ENCODE peak calls at places on chromosomes 11 and 22, in seven cellular contexts. R, H, K, Y, T, X and A are unnamed samples.

GRCh38 chr11:77081976-77082836 is 15.4 kb downstream of the CAPN5 start:
- DNase-seq in Y (no peak), R (no peak), H (peak; percentile 60), X (no peak), T (no peak), K (no peak), A (no peak)

GRCh38 chr11:91396243-91397133 is 828.1 kb upstream of the FAT3 start:
- DNase-seq in R (no peak), K (no peak), X (no peak), H (no peak), T (no peak), Y (no peak), A (no peak)

GRCh38 chr22:21962655-21962949 is 10.0 kb upstream of the PPM1F start:
- DNase-seq in X (no peak), K (no peak), T (no peak), Y (no peak), R (no peak), H (no peak), A (no peak)

GRCh38 chr11:117959438-117960149 is 26.6 kb upstream of the IL10RA start:
- DNase-seq in X (no peak), Y (peak; percentile 90), H (no peak), K (no peak), R (no peak), T (no peak), A (no peak)

GRCh38 chr11:62922653-62923371 is 1.6 kb upstream of the CHRM1 start:
- DNase-seq in R (peak; percentile 30), Y (no peak), T (no peak), H (peak; percentile 71), K (peak; percentile 19), X (no peak), A (no peak)

GRCh38 chr11:1863352-1864215 is 10.7 kb downstream of the LSP1 start:
- DNase-seq in T (peak; percentile 87), X (peak; percentile 97), H (no peak), K (peak; percentile 91), Y (peak; percentile 18), R (peak; percentile 87), A (peak; percentile 82)

GRCh38 chr22:31104869-31105268 is 2.5 kb downstream of the SELENOM start:
- DNase-seq in H (peak; percentile 68), Y (no peak), X (no peak), R (peak; percentile 28), T (peak; percentile 72), K (no peak), A (no peak)

GRCh38 chr22:44746836-44747519 is 5.4 kb upstream of the ARHGAP8 start:
- DNase-seq in T (no peak), K (no peak), X (no peak), R (no peak), H (no peak), Y (no peak), A (no peak)

GRCh38 chr11:71566081-71566620 is 788 bp downstream of the KRTAP5-10 start:
- DNase-seq in K (no peak), R (no peak), T (no peak), Y (no peak), X (no peak), H (no peak), A (no peak)

GRCh38 chr11:126079640-126080205 is 17.1 kb upstream of the CDON start:
- DNase-seq in H (no peak), R (no peak), T (no peak), Y (no peak), K (no peak), X (no peak), A (no peak)

GRCh38 chr11:63589000-63589399 is 25.2 kb downstream of the PLAAT3 start:
- DNase-seq in K (no peak), T (no peak), R (no peak), H (no peak), Y (no peak), X (no peak), A (no peak)

GRCh38 chr22:47192651-47193437 is 430.4 kb downstream of the TBC1D22A start:
- DNase-seq in R (no peak), K (no peak), X (no peak), T (no peak), Y (no peak), H (peak; percentile 62), A (no peak)

GRCh38 chr11:84130646-84131427 is 844.7 kb upstream of the CCDC90B start:
- DNase-seq in K (no peak), H (no peak), R (peak; percentile 3), X (no peak), Y (no peak), T (no peak), A (no peak)

GRCh38 chr11:34343153-34343552 is 14.7 kb downstream of the ABTB2 start:
- DNase-seq in Y (no peak), X (no peak), R (peak; percentile 72), T (no peak), K (peak; percentile 91), H (no peak), A (peak; percentile 75)

GRCh38 chr22:19291580-19292261 is at the start of gene CLTCL1:
- DNase-seq in K (peak; percentile 73), H (peak; percentile 90), T (peak; percentile 78), Y (peak; percentile 83), X (peak; percentile 100), R (peak; percentile 52), A (peak; percentile 67)

GRCh38 chr11:78202733-78203167 is 14.0 kb downstream of the USP35 start:
- DNase-seq in H (peak; percentile 77), K (no peak), T (no peak), X (no peak), Y (no peak), R (no peak), A (no peak)

GRCh38 chr11:288328-289144 is at the start of gene PGGHG:
- DNase-seq in H (peak; percentile 88), Y (peak; percentile 75), T (peak; percentile 51), K (peak; percentile 58), X (peak; percentile 95), R (no peak), A (no peak)

GRCh38 chr11:82854242-82854641 is 46.0 kb downstream of the PRCP start:
- DNase-seq in R (peak; percentile 25), Y (no peak), X (no peak), K (peak; percentile 27), H (no peak), T (no peak), A (peak; percentile 15)

GRCh38 chr11:36389811-36390210 is 93.7 kb downstream of the PRR5L start:
- DNase-seq in K (peak; percentile 18), Y (no peak), T (no peak), X (no peak), H (no peak), R (no peak), A (no peak)

GRCh38 chr22:44045171-44045570 is 21.1 kb downstream of the PARVB start:
- DNase-seq in T (no peak), H (no peak), R (peak; percentile 40), K (peak; percentile 47), X (no peak), Y (peak; percentile 22), A (peak; percentile 29)

GRCh38 chr22:33300165-33300564 is 242.0 kb upstream of the SYN3 start:
- DNase-seq in R (no peak), H (no peak), Y (no peak), T (no peak), X (no peak), K (no peak), A (no peak)

GRCh38 chr22:49623715-49624114 is 204.0 kb downstream of the BRD1 start:
- DNase-seq in T (no peak), Y (no peak), H (no peak), X (no peak), R (no peak), K (no peak), A (no peak)

GRCh38 chr11:117061256-117061655 is 37.0 kb downstream of the SIK3 start:
- DNase-seq in K (no peak), Y (no peak), T (no peak), H (no peak), X (no peak), R (no peak), A (no peak)

GRCh38 chr11:44300881-44301855 is 8.8 kb downstream of the ALX4 start:
- DNase-seq in Y (no peak), K (peak; percentile 82), T (no peak), H (no peak), X (no peak), R (peak; percentile 72), A (no peak)

GRCh38 chr22:41431656-41432055 is 14.9 kb downstream of the TOB2 start:
- DNase-seq in H (no peak), T (no peak), Y (no peak), R (no peak), X (peak; percentile 5), K (no peak), A (no peak)

GRCh38 chr22:17789379-17790200 is 15.3 kb upstream of the BID start:
- DNase-seq in H (no peak), Y (no peak), X (no peak), R (no peak), K (no peak), T (no peak), A (no peak)

GRCh38 chr22:22834783-22835182 is 52.8 kb upstream of the IGLL5 start:
- DNase-seq in H (no peak), Y (no peak), R (no peak), K (no peak), T (no peak), X (no peak), A (no peak)

GRCh38 chr11:22624742-22625447 is 728 bp downstream of the FANCF start:
- DNase-seq in Y (peak; percentile 85), X (peak; percentile 30), R (peak; percentile 57), K (peak; percentile 55), H (peak; percentile 87), T (peak; percentile 44), A (peak; percentile 55)

GRCh38 chr11:126173257-126173656 is 38.2 kb downstream of the RPUSD4 start:
- DNase-seq in X (no peak), R (no peak), Y (no peak), T (no peak), H (no peak), K (no peak), A (no peak)

GRCh38 chr11:76284161-76284560 is 77.9 kb upstream of the WNT11 start:
- DNase-seq in H (no peak), X (no peak), T (no peak), K (no peak), R (no peak), Y (no peak), A (no peak)

GRCh38 chr22:39283312-39284141 is 35.9 kb downstream of the RPL3 start:
- DNase-seq in X (no peak), T (peak; percentile 79), R (no peak), Y (peak; percentile 74), K (peak; percentile 92), H (no peak), A (no peak)

GRCh38 chr22:45194686-45195085 is 31.0 kb downstream of the NUP50 start:
- DNase-seq in T (no peak), Y (no peak), H (no peak), K (no peak), X (no peak), R (no peak), A (no peak)